ENCODE peak calls at places on chromosomes 6 and 20, in five cellular contexts. One of them, this sample, is unnamed.

GRCh38 chr6:158321960-158322359 is 9.7 kb downstream of the TULP4 start:
- DNase-seq in tibial nerve: no peak
- DNase-seq in fibroblast of lung: peak
- DNase-seq in sigmoid colon: no peak
- DNase-seq in pancreas: no peak
- DNase-seq in this sample: peak

GRCh38 chr6:133983099-133983939 is 30.3 kb downstream of the TBPL1 start:
- DNase-seq in tibial nerve: no peak
- DNase-seq in pancreas: no peak
- DNase-seq in fibroblast of lung: peak
- DNase-seq in sigmoid colon: no peak
- DNase-seq in this sample: no peak

GRCh38 chr20:25726357-25726756 is 29.7 kb upstream of the ZNF337 start:
- DNase-seq in fibroblast of lung: no peak
- DNase-seq in tibial nerve: no peak
- DNase-seq in sigmoid colon: no peak
- DNase-seq in pancreas: no peak
- DNase-seq in this sample: no peak

GRCh38 chr6:115665310-115665709 is 395.4 kb downstream of the FRK start:
- DNase-seq in tibial nerve: no peak
- DNase-seq in sigmoid colon: no peak
- DNase-seq in fibroblast of lung: no peak
- DNase-seq in pancreas: no peak
- DNase-seq in this sample: no peak

GRCh38 chr6:116229287-116229913 is 24.5 kb downstream of the TSPYL4 start:
- DNase-seq in sigmoid colon: peak
- DNase-seq in fibroblast of lung: peak
- DNase-seq in tibial nerve: peak
- DNase-seq in pancreas: peak
- DNase-seq in this sample: peak

GRCh38 chr6:47419621-47420020 is 58.0 kb upstream of the CD2AP start:
- DNase-seq in pancreas: no peak
- DNase-seq in sigmoid colon: no peak
- DNase-seq in fibroblast of lung: no peak
- DNase-seq in tibial nerve: no peak
- DNase-seq in this sample: no peak

GRCh38 chr6:40498148-40498547 is 89.0 kb downstream of the LRFN2 start:
- DNase-seq in fibroblast of lung: no peak
- DNase-seq in sigmoid colon: no peak
- DNase-seq in pancreas: no peak
- DNase-seq in tibial nerve: no peak
- DNase-seq in this sample: no peak

GRCh38 chr20:46388201-46388836 is 18.1 kb downstream of the ELMO2 start:
- DNase-seq in fibroblast of lung: no peak
- DNase-seq in sigmoid colon: no peak
- DNase-seq in pancreas: no peak
- DNase-seq in tibial nerve: no peak
- DNase-seq in this sample: no peak

GRCh38 chr6:167742719-167743303 is 83.9 kb upstream of the AFDN start:
- DNase-seq in fibroblast of lung: no peak
- DNase-seq in pancreas: no peak
- DNase-seq in sigmoid colon: no peak
- DNase-seq in tibial nerve: no peak
- DNase-seq in this sample: no peak

GRCh38 chr20:44057698-44058675 is 129.0 kb downstream of the JPH2 start:
- DNase-seq in tibial nerve: no peak
- DNase-seq in pancreas: no peak
- DNase-seq in fibroblast of lung: peak
- DNase-seq in sigmoid colon: peak
- DNase-seq in this sample: peak

GRCh38 chr6:41199427-41200246 is 1.3 kb downstream of the TREML2 start:
- DNase-seq in tibial nerve: no peak
- DNase-seq in fibroblast of lung: no peak
- DNase-seq in sigmoid colon: no peak
- DNase-seq in pancreas: no peak
- DNase-seq in this sample: no peak

GRCh38 chr6:36679043-36679821 is 718 bp downstream of the CDKN1A start:
- DNase-seq in sigmoid colon: peak
- DNase-seq in tibial nerve: peak
- DNase-seq in pancreas: peak
- DNase-seq in fibroblast of lung: peak
- DNase-seq in this sample: no peak

GRCh38 chr6:38942442-38942841 is 106.1 kb upstream of the GLP1R start:
- DNase-seq in tibial nerve: no peak
- DNase-seq in sigmoid colon: no peak
- DNase-seq in pancreas: no peak
- DNase-seq in fibroblast of lung: no peak
- DNase-seq in this sample: no peak

DNA sequence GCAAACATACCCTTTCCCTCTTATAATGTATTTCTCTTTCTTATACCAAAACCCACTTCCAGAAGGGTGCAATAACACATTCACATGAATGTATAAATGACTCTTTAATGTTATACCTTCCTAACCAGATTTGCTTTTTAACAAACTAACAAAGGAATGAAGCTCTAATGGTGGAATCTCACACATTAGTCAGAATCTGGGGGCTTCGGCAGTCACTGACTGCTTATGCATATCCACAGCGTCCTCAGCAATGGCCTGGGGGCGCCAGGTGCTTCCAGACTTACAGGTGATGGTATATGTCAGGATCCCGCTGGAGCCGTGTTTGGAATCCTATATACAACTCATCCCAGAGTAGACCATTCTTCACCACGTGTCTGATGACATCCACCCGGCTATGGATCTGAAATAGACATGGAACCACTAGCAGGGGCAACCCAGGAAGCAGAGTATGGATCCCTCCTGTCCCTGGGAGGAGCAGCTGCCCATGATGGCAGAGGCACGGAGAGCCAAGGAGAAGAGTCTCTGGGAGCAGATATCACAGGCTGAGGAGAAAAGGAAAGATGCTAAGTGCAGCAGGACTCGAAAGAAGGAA is 150.8 kb upstream of the RIPOR2 start:
- DNase-seq in fibroblast of lung: no peak
- DNase-seq in pancreas: no peak
- DNase-seq in sigmoid colon: no peak
- DNase-seq in tibial nerve: no peak
- DNase-seq in this sample: no peak
- H3K4me3 ChIP-seq in fibroblast of lung: no peak
- H3K4me3 ChIP-seq in pancreas: no peak
- H3K4me3 ChIP-seq in sigmoid colon: no peak
- H3K4me3 ChIP-seq in tibial nerve: no peak
- H3K4me3 ChIP-seq in this sample: no peak

DNA sequence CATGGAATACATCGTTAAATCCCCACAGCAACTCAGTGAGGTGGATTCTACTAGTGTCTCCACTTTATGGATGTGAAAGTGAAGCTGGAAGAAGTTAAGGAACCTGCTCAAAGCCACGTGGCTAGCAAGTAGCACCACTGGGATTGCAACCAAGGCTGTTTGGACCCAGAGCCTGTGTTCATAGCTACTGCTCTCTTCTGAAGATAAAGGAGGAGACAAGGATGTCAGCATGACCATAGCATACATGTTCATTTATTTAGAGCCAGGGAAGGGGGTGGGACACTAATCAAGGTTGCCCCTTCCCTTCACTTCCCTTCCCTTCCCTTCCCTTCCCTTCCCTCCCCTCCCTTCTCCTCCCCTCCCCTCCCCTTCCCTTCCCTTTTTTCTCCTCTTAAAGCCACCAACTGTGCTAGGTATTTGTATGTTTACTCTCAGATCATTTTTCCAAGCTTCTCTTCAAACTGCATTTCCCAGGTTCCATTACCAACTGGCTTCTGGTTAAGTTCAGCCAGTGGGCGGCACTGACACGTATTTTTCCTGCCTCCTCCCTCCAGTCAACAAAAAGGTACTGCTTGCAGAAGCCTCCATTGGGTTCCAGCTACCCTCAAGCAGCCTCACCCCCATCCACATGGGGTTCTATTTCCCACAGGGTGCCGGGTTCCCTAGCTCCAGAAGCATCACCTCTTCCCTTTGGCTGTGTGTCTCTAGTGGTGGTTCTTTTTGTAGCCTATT is 134.9 kb downstream of the BCAS1 start:
- DNase-seq in sigmoid colon: no peak
- DNase-seq in fibroblast of lung: no peak
- DNase-seq in tibial nerve: no peak
- DNase-seq in pancreas: no peak
- DNase-seq in this sample: no peak
- H3K4me3 ChIP-seq in sigmoid colon: no peak
- H3K4me3 ChIP-seq in fibroblast of lung: no peak
- H3K4me3 ChIP-seq in tibial nerve: no peak
- H3K4me3 ChIP-seq in pancreas: no peak
- H3K4me3 ChIP-seq in this sample: no peak

GRCh38 chr6:155142163-155142901 is 121.5 kb upstream of the CLDN20 start:
- DNase-seq in tibial nerve: no peak
- DNase-seq in fibroblast of lung: no peak
- DNase-seq in pancreas: no peak
- DNase-seq in sigmoid colon: no peak
- DNase-seq in this sample: no peak
- H3K4me3 ChIP-seq in tibial nerve: peak
- H3K4me3 ChIP-seq in fibroblast of lung: no peak
- H3K4me3 ChIP-seq in pancreas: no peak
- H3K4me3 ChIP-seq in sigmoid colon: no peak
- H3K4me3 ChIP-seq in this sample: peak

DNA sequence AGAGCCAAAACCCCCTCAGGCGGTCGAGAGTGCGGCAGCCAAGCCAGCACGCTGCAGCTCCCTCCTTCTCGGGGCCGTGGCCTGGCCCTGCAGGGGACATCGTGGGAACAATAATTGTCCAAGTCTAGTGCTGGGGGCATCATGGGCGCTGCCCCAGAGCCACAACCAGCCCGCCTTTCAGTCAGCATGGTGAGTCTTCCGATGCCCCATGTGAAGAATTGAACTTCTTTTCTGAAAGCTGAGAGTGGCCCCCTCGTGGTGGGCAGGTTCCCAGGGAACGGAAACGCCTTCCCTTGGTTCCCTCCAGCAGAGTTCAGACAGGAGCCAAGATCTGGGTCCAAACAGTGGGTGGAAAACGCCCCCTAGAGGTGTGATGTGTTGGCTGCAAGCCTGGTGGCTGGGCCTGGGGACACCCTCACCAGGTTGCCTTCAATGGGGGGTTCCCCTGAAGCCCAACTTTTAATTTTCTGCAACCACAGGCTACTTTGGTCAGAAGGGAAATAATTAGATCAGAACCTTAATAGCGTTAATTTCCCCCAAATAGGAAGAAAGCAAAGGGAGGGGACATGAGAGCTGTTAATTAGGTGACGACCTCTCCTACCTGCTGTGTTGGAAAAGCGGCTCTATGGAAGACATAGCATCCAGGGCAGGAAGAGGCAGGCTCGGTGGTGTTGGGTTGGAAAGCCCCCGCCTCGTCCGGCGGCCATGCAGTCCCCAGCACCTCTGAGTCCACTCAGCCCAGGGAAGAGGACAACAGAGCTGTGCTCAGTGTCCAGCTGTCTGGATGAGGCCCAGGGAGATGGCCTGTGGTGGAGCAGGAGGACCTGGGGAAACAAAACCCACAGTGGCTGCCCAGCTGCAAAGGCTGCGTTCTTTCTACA is 4.7 kb upstream of the MRGBP start:
- DNase-seq in fibroblast of lung: peak
- DNase-seq in tibial nerve: peak
- DNase-seq in pancreas: peak
- DNase-seq in sigmoid colon: peak
- DNase-seq in this sample: peak
- H3K4me3 ChIP-seq in fibroblast of lung: no peak
- H3K4me3 ChIP-seq in tibial nerve: no peak
- H3K4me3 ChIP-seq in pancreas: no peak
- H3K4me3 ChIP-seq in sigmoid colon: no peak
- H3K4me3 ChIP-seq in this sample: no peak

DNA sequence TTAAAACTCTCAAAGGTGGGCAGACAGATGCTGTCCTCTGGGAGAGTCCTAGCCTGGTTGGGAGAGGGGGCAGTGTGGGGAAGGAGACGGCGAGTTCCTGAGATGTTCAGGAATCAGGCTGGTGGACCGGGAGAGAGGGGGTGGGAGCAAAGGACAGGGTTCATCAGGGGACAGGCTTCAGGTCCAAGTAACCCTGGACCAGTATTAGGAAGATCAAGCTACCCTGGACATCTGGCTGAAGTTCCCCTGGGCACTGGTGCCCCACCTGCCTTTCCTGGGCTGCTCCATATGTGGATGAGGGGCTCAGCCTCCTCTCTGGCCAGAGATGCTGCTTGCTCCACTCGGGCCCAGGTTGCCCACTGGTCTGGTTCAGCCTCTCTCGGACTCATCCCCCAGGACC is 1.1 kb upstream of the IP6K3 start:
- DNase-seq in fibroblast of lung: no peak
- DNase-seq in tibial nerve: no peak
- DNase-seq in sigmoid colon: no peak
- DNase-seq in pancreas: no peak
- DNase-seq in this sample: no peak
- H3K4me3 ChIP-seq in fibroblast of lung: no peak
- H3K4me3 ChIP-seq in tibial nerve: no peak
- H3K4me3 ChIP-seq in sigmoid colon: no peak
- H3K4me3 ChIP-seq in pancreas: no peak
- H3K4me3 ChIP-seq in this sample: no peak

GRCh38 chr6:123168892-123169851 is 173.1 kb downstream of the CLVS2 start:
- DNase-seq in tibial nerve: no peak
- DNase-seq in fibroblast of lung: no peak
- DNase-seq in sigmoid colon: no peak
- DNase-seq in pancreas: no peak
- DNase-seq in this sample: no peak
- H3K4me3 ChIP-seq in tibial nerve: no peak
- H3K4me3 ChIP-seq in fibroblast of lung: no peak
- H3K4me3 ChIP-seq in sigmoid colon: no peak
- H3K4me3 ChIP-seq in pancreas: no peak
- H3K4me3 ChIP-seq in this sample: no peak

DNA sequence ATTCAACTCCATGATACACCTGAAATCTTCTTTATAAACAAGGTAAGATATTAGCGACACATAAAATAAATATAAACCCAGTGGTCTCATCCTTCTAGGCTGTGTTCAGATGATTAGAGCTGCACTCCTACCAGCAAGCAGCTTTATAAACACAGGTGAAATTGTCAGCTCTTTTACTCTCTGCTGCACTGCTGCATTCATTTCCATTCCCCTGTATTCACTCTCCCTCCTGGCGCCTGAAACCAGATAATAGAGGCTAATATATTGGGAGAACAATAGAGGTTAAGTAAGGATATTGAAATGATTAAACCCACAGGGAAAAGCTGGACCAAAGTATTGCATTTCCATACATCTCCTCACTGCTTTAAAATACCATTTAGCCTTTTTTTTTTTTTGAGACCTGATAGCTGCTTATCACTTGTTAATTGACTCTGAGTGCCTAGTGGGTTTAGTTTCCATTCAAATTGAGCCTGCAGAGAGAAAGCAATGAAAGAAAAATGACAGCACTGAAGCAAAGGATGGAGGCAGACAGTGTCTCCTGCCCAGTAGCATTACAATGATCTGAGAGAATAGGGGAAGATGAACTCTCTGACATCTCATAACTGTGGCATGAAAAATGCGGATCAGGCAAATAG is 540.5 kb upstream of the IMPG1 start:
- DNase-seq in sigmoid colon: no peak
- DNase-seq in fibroblast of lung: no peak
- DNase-seq in pancreas: no peak
- DNase-seq in tibial nerve: no peak
- DNase-seq in this sample: no peak
- H3K4me3 ChIP-seq in sigmoid colon: no peak
- H3K4me3 ChIP-seq in fibroblast of lung: no peak
- H3K4me3 ChIP-seq in pancreas: no peak
- H3K4me3 ChIP-seq in tibial nerve: no peak
- H3K4me3 ChIP-seq in this sample: no peak

DNA sequence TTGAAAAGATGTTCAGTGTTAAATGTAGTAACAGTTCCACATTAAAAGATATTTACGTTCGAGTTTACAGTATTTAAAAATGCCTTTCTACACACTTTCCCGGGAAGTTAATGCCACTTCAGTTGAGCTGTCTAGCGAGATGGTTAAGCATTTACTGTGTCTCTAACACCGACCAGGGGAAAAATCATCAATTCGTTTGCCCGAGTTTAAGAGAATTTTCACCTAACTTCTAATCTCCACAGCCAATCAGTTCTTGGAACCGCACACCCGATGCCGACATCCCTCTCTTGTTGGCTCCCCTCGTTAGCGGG is 58.2 kb downstream of the FAM217A start:
- DNase-seq in tibial nerve: no peak
- DNase-seq in fibroblast of lung: no peak
- DNase-seq in pancreas: no peak
- DNase-seq in sigmoid colon: no peak
- DNase-seq in this sample: no peak
- H3K4me3 ChIP-seq in tibial nerve: peak
- H3K4me3 ChIP-seq in fibroblast of lung: peak
- H3K4me3 ChIP-seq in pancreas: peak
- H3K4me3 ChIP-seq in sigmoid colon: peak
- H3K4me3 ChIP-seq in this sample: peak